ENCODE peak calls at places on chromosomes 1 and 21, in six cellular contexts. W, R, O, E, D and T are unnamed samples.
A peak's percentile ranks its signal among the peaks of the same experiment; 100 is the strongest.

GRCh38 chr1:34591751-34592629 is 162.9 kb upstream of the GJB5 start:
- DNase-seq in D (no peak), E (no peak), R (peak; percentile 7), W (peak; percentile 17), O (no peak), T (no peak)

GRCh38 chr1:61962631-61963030 is 220.4 kb downstream of the PATJ start:
- DNase-seq in O (no peak), W (no peak), D (no peak), E (no peak), R (no peak), T (no peak)

GRCh38 chr1:25566730-25567341 is 23.4 kb downstream of the LDLRAP1 start:
- DNase-seq in R (no peak), W (no peak), D (no peak), E (peak; percentile 41), O (no peak), T (no peak)

GRCh38 chr1:229952135-229952534 is 114.9 kb upstream of the GALNT2 start:
- DNase-seq in R (no peak), W (no peak), E (no peak), O (no peak), D (no peak), T (no peak)

GRCh38 chr1:14941865-14942264 is 211.7 kb upstream of the TMEM51 start:
- DNase-seq in D (no peak), E (no peak), W (no peak), O (no peak), R (no peak), T (no peak)

GRCh38 chr1:188423088-188423487 is 1594.3 kb downstream of the PLA2G4A start:
- DNase-seq in D (no peak), O (no peak), E (no peak), R (no peak), W (no peak), T (no peak)

GRCh38 chr1:184975208-184975875 is 1.0 kb upstream of the NIBAN1 start:
- DNase-seq in W (no peak), D (peak; percentile 52), E (no peak), O (no peak), R (peak; percentile 47), T (no peak)

GRCh38 chr1:205041998-205042910 is 758 bp upstream of the CNTN2 start:
- DNase-seq in O (no peak), D (no peak), R (no peak), E (no peak), W (no peak), T (no peak)

GRCh38 chr1:32769524-32770220 is 47.5 kb downstream of the YARS1 start:
- DNase-seq in D (no peak), W (peak; percentile 55), R (no peak), E (peak; percentile 36), O (no peak), T (peak; percentile 53)

GRCh38 chr21:14403681-14404318 is 20.9 kb upstream of the HSPA13 start:
- DNase-seq in R (peak; percentile 19), D (no peak), W (peak; percentile 28), E (no peak), O (no peak), T (no peak)

GRCh38 chr1:152185544-152186391 is 26.7 kb upstream of the RPTN start:
- DNase-seq in D (peak; percentile 29), E (peak; percentile 45), W (peak; percentile 82), O (peak; percentile 18), R (peak; percentile 53), T (no peak)

GRCh38 chr21:41881051-41881450 is 1.9 kb upstream of the PRDM15 start:
- DNase-seq in D (no peak), W (no peak), E (no peak), O (no peak), R (no peak), T (no peak)

GRCh38 chr1:34478460-34479076 is 276.3 kb upstream of the GJB5 start:
- DNase-seq in D (no peak), E (no peak), R (no peak), W (no peak), O (no peak), T (no peak)

GRCh38 chr21:46264046-46264689 is 21.2 kb downstream of the MCM3AP start:
- DNase-seq in E (no peak), W (no peak), O (no peak), R (no peak), D (no peak), T (no peak)

GRCh38 chr1:165389609-165390008 is 33.1 kb upstream of the LMX1A start:
- DNase-seq in W (no peak), D (no peak), R (no peak), E (no peak), O (no peak), T (no peak)

GRCh38 chr1:21335088-21335678 is 44.9 kb upstream of the ECE1 start:
- DNase-seq in D (no peak), O (no peak), R (no peak), W (no peak), E (no peak), T (no peak)

GRCh38 chr1:43368646-43369020 is 822 bp upstream of the ELOVL1 start:
- DNase-seq in W (no peak), R (no peak), D (no peak), O (no peak), E (no peak), T (no peak)
- TF ChIP-seq POLR2A in W (no peak), R (no peak), D (no peak), O (no peak), E (no peak), T (no peak)

GRCh38 chr1:13764533-13764932 is 64.5 kb downstream of the PRDM2 start:
- DNase-seq in R (no peak), W (no peak), D (no peak), O (no peak), E (no peak), T (no peak)
- TF ChIP-seq EP300 in R (no peak), W (no peak), D (no peak), O (no peak), E (no peak), T (no peak)

DNA sequence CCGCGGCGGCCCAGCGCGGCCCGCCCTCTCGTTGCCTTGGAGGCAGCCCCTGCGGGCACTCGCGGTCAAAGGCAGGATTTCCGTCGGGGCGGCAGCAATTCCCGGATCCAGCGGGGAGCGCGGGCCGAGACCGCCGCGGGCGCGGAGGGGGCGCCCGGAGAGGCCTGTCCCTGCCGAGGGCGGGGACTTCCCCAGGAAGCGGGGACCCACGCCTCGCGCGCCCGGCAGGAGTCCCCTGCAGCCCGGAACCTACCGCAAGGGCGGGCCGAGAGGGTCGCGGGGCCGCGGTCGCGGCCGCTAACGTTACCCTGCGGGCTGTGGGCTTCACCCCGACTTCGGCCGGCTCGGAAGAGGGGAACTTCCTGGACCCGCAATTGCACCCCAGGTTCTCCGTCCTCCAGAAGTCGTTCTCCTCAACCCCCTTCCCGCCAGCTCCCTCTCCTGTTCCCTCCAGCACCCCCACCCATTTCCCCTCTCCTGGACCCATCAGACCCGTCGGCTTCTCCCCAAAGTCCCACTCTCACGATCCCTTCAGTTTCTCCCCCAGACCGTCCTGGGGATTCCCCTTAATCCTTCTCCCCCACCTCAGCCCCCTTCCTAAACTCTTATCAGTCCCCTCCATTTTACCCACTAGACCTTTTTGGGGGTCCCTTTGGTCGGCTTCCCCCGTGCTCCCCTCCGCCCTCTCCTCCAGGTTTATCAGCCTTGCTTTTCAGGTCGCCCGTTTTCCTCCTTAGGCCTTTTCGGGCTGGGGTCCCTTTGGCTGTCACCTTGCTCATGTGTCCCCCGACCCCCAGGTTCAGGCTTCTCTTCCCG is 611 bp downstream of the FGR start:
- DNase-seq in R (no peak), W (no peak), E (no peak), D (peak; percentile 49), O (peak; percentile 33), T (no peak)
- TF ChIP-seq POLR2A in R (no peak), W (no peak), E (no peak), D (no peak), O (no peak), T (no peak)

GRCh38 chr1:183841950-183842816 is 37.3 kb downstream of the RGL1 start:
- DNase-seq in R (peak; percentile 88), D (no peak), W (no peak), O (peak; percentile 26), E (peak; percentile 43), T (no peak)
- TF ChIP-seq EP300 in R (peak; percentile 51), D (no peak), W (no peak), O (no peak), E (no peak), T (no peak)